ENCODE peak calls at places on chromosomes 16 and 17, in ten cellular contexts. X is heart left ventricle, Q is IMR-90, T is A549, U is neural crest cell, I is nephron progenitor cell, N is coronary artery, R is foreskin fibroblast, L is stomach, W is WTC11. P is an unnamed sample.

GRCh38 chr17:78057113-78057740 is 71.3 kb downstream of the TMC6 start:
- DNase-seq in U (no peak), L (no peak), X (no peak), R (no peak), T (no peak), N (no peak), I (no peak), W (no peak), Q (no peak), P (no peak)

GRCh38 chr16:84461504-84462295 is 42.8 kb downstream of the MEAK7 start:
- DNase-seq in L (no peak), U (no peak), N (peak), W (no peak), R (no peak), I (no peak), T (no peak), Q (no peak), X (no peak), P (no peak)

GRCh38 chr17:16593356-16594102 is 24.5 kb upstream of the ZNF287 start:
- DNase-seq in X (no peak), N (no peak), U (no peak), Q (peak), T (no peak), R (peak), I (no peak), L (no peak), W (no peak), P (no peak)

GRCh38 chr16:783404-784161 is 4.6 kb downstream of the RPUSD1 start:
- DNase-seq in T (no peak), Q (peak), W (no peak), L (peak), R (no peak), U (no peak), N (no peak), X (peak), I (no peak), P (no peak)

GRCh38 chr17:80816241-80817103 is 175.2 kb upstream of the CHMP6 start:
- DNase-seq in R (no peak), I (no peak), X (no peak), U (no peak), T (no peak), Q (no peak), W (no peak), L (no peak), N (no peak), P (no peak)

GRCh38 chr17:59856859-59857794 is 35.6 kb downstream of the TUBD1 start:
- DNase-seq in L (peak), Q (no peak), T (no peak), N (no peak), X (no peak), I (no peak), W (no peak), U (no peak), R (no peak), P (no peak)

GRCh38 chr16:86224126-86224525 is 286.2 kb upstream of the FOXF1 start:
- DNase-seq in X (no peak), Q (no peak), W (no peak), I (no peak), R (no peak), L (peak), U (no peak), T (no peak), N (no peak), P (no peak)

GRCh38 chr17:82170412-82170961 is 42.2 kb downstream of the CCDC57 start:
- DNase-seq in L (no peak), Q (no peak), X (peak), I (no peak), W (no peak), N (no peak), R (no peak), U (no peak), T (no peak), P (no peak)

GRCh38 chr16:69793521-69793920 is 31.4 kb downstream of the WWP2 start:
- DNase-seq in L (no peak), W (no peak), U (no peak), R (no peak), Q (no peak), N (no peak), I (no peak), T (no peak), X (no peak), P (no peak)

GRCh38 chr16:69799601-69800000 is 37.5 kb downstream of the WWP2 start:
- DNase-seq in T (no peak), X (no peak), R (no peak), N (no peak), L (no peak), U (no peak), I (no peak), Q (peak), W (no peak), P (no peak)

GRCh38 chr16:69796285-69797118 is 34.4 kb downstream of the WWP2 start:
- DNase-seq in X (peak), U (peak), Q (peak), T (peak), W (no peak), L (no peak), N (no peak), R (peak), I (peak), P (no peak)

GRCh38 chr16:69804283-69804682 is 42.2 kb downstream of the WWP2 start:
- DNase-seq in X (no peak), I (no peak), N (no peak), L (no peak), U (no peak), R (no peak), W (no peak), T (no peak), Q (no peak), P (no peak)

GRCh38 chr16:69798466-69798865 is 36.3 kb downstream of the WWP2 start:
- DNase-seq in U (no peak), T (no peak), I (no peak), L (no peak), W (no peak), N (no peak), Q (peak), X (no peak), R (no peak), P (no peak)
- TF ChIP-seq CTCF in U (peak), T (peak), I (peak), L (no peak), W (no peak), N (peak), Q (peak), X (peak), R (peak), P (peak)

GRCh38 chr16:26645629-26646028 is 421.1 kb upstream of the C16orf82 start:
- DNase-seq in X (no peak), U (peak), I (peak), W (peak), T (no peak), L (no peak), N (no peak), R (no peak), Q (no peak), P (no peak)
- TF ChIP-seq CTCF in X (no peak), U (peak), I (peak), W (peak), T (no peak), L (no peak), N (no peak), R (no peak), Q (no peak), P (no peak)

GRCh38 chr17:56880571-56880970 is 33.3 kb downstream of the TRIM25 start:
- DNase-seq in U (no peak), T (no peak), Q (no peak), W (no peak), X (no peak), I (no peak), N (no peak), L (no peak), R (no peak), P (no peak)

GRCh38 chr17:56884483-56885144 is 29.2 kb downstream of the TRIM25 start:
- DNase-seq in W (no peak), X (no peak), I (no peak), Q (no peak), N (no peak), L (no peak), T (no peak), U (no peak), R (no peak), P (no peak)

GRCh38 chr17:56879280-56879679 is 34.6 kb downstream of the TRIM25 start:
- DNase-seq in I (no peak), L (no peak), W (no peak), Q (no peak), U (no peak), N (no peak), T (no peak), R (no peak), X (no peak), P (no peak)

GRCh38 chr17:56880133-56880532 is 33.7 kb downstream of the TRIM25 start:
- DNase-seq in L (no peak), I (no peak), Q (no peak), R (no peak), T (no peak), X (no peak), N (no peak), W (no peak), U (no peak), P (no peak)

GRCh38 chr17:56881685-56882295 is 32.1 kb downstream of the TRIM25 start:
- DNase-seq in U (no peak), W (no peak), Q (no peak), X (no peak), L (no peak), I (no peak), T (no peak), N (no peak), R (no peak), P (no peak)
- TF ChIP-seq CTCF in U (no peak), W (no peak), Q (no peak), X (no peak), L (no peak), I (no peak), T (no peak), N (no peak), R (no peak), P (no peak)

DNA sequence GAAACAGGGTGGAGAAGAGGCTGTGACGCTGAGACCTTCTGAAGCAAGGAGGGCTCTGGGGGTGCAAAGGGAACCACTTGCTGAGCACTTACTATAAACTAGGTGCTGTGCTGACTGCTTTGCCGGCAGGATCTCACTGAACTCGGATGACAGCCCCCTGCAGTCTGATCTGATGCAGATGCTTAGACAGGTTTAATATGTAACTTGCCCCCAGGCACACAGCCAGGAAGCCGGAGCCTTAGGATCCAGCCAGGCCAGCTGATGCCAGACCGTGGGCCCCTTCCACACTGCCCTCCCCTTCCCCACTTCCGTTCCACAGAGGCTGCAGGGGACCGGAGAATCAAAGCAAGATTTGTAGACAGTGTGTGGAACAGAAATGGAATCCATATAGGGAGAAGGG is 23.1 kb downstream of the SPACA3 start:
- DNase-seq in X (no peak), W (no peak), R (no peak), I (no peak), T (peak), U (no peak), Q (peak), L (peak), N (peak), P (no peak)
- TF ChIP-seq CTCF in X (no peak), W (no peak), R (no peak), I (no peak), T (no peak), U (no peak), Q (no peak), L (no peak), N (no peak), P (no peak)

GRCh38 chr17:45895304-45895968 is 1.1 kb downstream of the MAPT start:
- DNase-seq in W (peak), I (peak), N (no peak), T (peak), Q (no peak), R (peak), X (no peak), U (peak), L (no peak), P (no peak)
- TF ChIP-seq CTCF in W (no peak), I (no peak), N (no peak), T (no peak), Q (no peak), R (no peak), X (no peak), U (peak), L (no peak), P (no peak)

GRCh38 chr17:40561871-40562611 is 3.2 kb downstream of the CCR7 start:
- DNase-seq in X (no peak), L (peak), I (no peak), T (no peak), N (peak), R (no peak), U (no peak), W (peak), Q (no peak), P (no peak)
- TF ChIP-seq CTCF in X (peak), L (no peak), I (no peak), T (no peak), N (no peak), R (peak), U (peak), W (no peak), Q (peak), P (peak)

DNA sequence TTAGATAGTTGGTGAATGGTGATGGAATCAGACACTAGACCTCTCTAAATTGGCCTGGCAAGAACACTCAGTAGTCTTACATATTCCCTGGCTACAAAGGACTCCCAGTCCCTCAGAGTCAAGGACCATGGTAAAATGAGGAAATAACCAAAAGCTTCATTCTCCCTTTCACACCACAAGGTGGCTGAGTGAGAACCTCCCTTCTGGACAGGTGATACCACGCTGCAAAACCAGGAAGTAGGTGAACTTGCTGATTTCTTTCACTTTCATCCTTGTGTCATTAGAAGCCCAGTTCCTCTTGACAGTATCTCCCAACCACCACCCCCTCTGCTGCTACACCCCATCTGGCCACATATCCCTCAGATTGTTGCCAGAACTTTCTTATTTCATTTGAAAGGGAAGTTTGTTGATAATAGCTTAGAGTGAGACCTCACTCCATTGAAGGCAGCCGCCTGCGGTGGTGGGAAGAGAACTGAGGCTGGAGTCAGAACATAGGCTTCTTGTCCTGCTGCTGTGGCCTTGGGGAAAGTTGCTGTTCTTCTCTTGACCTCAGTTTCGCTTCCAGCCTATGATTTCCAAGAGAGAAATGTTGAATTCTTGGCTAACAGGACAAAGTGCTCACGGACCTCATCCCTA is 290.6 kb upstream of the CCL2 start:
- DNase-seq in R (no peak), U (no peak), N (no peak), Q (no peak), X (no peak), T (no peak), I (no peak), L (no peak), W (no peak), P (no peak)
- TF ChIP-seq CTCF in R (no peak), U (no peak), N (no peak), Q (no peak), X (no peak), T (no peak), I (no peak), L (no peak), W (peak), P (no peak)

GRCh38 chr17:76353599-76354316 is at the start of gene PRPSAP1:
- DNase-seq in U (peak), I (peak), R (peak), Q (peak), N (peak), W (peak), T (peak), L (peak), X (peak), P (no peak)
- TF ChIP-seq CTCF in U (peak), I (peak), R (peak), Q (peak), N (peak), W (no peak), T (no peak), L (no peak), X (peak), P (peak)

DNA sequence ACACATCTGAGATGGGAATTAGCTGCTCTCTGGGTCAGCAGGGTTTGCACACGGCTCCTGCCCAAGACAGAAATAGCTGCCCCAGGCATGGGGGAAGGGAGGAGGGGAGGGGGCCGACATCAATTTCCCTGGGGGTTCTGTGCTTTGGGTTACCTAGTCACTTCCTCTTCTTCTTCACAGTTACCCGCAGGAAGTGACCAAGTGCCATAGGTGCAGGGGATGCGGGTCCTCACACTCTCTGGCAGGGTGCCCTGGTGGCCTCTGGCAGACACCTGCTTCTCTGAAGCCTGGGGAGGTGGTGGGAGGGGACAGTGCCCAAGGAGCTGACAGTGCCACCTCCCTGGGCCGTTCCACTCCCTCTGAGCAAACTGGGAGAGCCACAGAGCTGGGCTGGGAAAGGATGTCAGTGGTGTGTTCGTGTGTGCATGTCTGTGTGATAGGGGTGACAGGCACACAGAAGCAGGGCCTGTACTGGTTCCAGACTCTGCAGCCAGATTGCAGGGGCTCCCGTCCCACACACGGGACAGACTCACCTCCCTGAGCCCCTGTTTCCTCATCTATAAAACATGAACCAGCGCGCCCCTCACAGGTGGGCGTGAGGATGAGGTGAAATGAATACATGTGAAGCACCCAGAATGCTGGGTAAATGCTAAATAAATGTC is 18.2 kb downstream of the SCN4A start:
- DNase-seq in N (no peak), I (no peak), Q (no peak), X (no peak), R (no peak), T (no peak), W (no peak), U (no peak), L (no peak), P (no peak)
- TF ChIP-seq CTCF in N (no peak), I (no peak), Q (no peak), X (no peak), R (no peak), T (no peak), W (no peak), U (no peak), L (no peak), P (no peak)